ENCODE peak calls at places on chromosomes 7 and 10, in four cellular contexts. One of them, this sample, is unnamed.

GRCh38 chr10:84224411-84225028 is 824 bp downstream of the LRIT2 start:
- DNase-seq in IMR-90: no peak
- DNase-seq in foreskin fibroblast: no peak
- DNase-seq in colonic mucosa: no peak
- DNase-seq in this sample: no peak

GRCh38 chr7:107045980-107046379 is 1.5 kb downstream of the PRKAR2B start:
- DNase-seq in IMR-90: peak
- DNase-seq in foreskin fibroblast: peak
- DNase-seq in colonic mucosa: peak
- DNase-seq in this sample: peak

GRCh38 chr10:97550336-97551149 is 22.0 kb upstream of the ANKRD2 start:
- DNase-seq in IMR-90: no peak
- DNase-seq in foreskin fibroblast: no peak
- DNase-seq in colonic mucosa: no peak
- DNase-seq in this sample: no peak

GRCh38 chr10:53827261-53827660 is 973.8 kb downstream of the PCDH15 start:
- DNase-seq in IMR-90: no peak
- DNase-seq in foreskin fibroblast: no peak
- DNase-seq in colonic mucosa: no peak
- DNase-seq in this sample: no peak

GRCh38 chr7:76196786-76197185 is 4.9 kb upstream of the SRRM3 start:
- DNase-seq in IMR-90: no peak
- DNase-seq in foreskin fibroblast: no peak
- DNase-seq in colonic mucosa: no peak
- DNase-seq in this sample: no peak

GRCh38 chr7:114156178-114156577 is 237.4 kb upstream of the PPP1R3A start:
- DNase-seq in IMR-90: no peak
- DNase-seq in foreskin fibroblast: no peak
- DNase-seq in colonic mucosa: no peak
- DNase-seq in this sample: no peak

GRCh38 chr10:24223953-24224352 is 15.0 kb downstream of the KIAA1217 start:
- DNase-seq in IMR-90: no peak
- DNase-seq in foreskin fibroblast: no peak
- DNase-seq in colonic mucosa: no peak
- DNase-seq in this sample: no peak

GRCh38 chr7:155863721-155864151 is 51.5 kb upstream of the SHH start:
- DNase-seq in IMR-90: no peak
- DNase-seq in foreskin fibroblast: no peak
- DNase-seq in colonic mucosa: peak
- DNase-seq in this sample: no peak

GRCh38 chr10:61024801-61025201 is 80.8 kb upstream of the RHOBTB1 start:
- DNase-seq in IMR-90: peak
- DNase-seq in foreskin fibroblast: peak
- DNase-seq in colonic mucosa: no peak
- DNase-seq in this sample: no peak

GRCh38 chr10:84095821-84096497 is 43.4 kb upstream of the GHITM start:
- DNase-seq in IMR-90: no peak
- DNase-seq in foreskin fibroblast: no peak
- DNase-seq in colonic mucosa: no peak
- DNase-seq in this sample: no peak

GRCh38 chr7:51262796-51263519 is 53.7 kb downstream of the COBL start:
- DNase-seq in IMR-90: no peak
- DNase-seq in foreskin fibroblast: no peak
- DNase-seq in colonic mucosa: no peak
- DNase-seq in this sample: no peak

GRCh38 chr7:130884437-130885417 is 150.7 kb upstream of the KLF14 start:
- DNase-seq in IMR-90: no peak
- DNase-seq in foreskin fibroblast: peak
- DNase-seq in colonic mucosa: peak
- DNase-seq in this sample: no peak

GRCh38 chr10:93437000-93437945 is 44.9 kb downstream of the MYOF start:
- DNase-seq in IMR-90: peak
- DNase-seq in foreskin fibroblast: peak
- DNase-seq in colonic mucosa: no peak
- DNase-seq in this sample: peak
- H3K4me3 ChIP-seq in IMR-90: no peak
- H3K4me3 ChIP-seq in foreskin fibroblast: peak
- H3K4me3 ChIP-seq in colonic mucosa: no peak
- H3K4me3 ChIP-seq in this sample: no peak

GRCh38 chr7:29146888-29147609 is 712 bp upstream of the CPVL start:
- DNase-seq in IMR-90: no peak
- DNase-seq in foreskin fibroblast: peak
- DNase-seq in colonic mucosa: peak
- DNase-seq in this sample: peak
- TF ChIP-seq CTCF in IMR-90: no peak
- TF ChIP-seq CTCF in foreskin fibroblast: no peak
- TF ChIP-seq CTCF in colonic mucosa: no peak
- TF ChIP-seq CTCF in this sample: no peak

GRCh38 chr10:93464826-93465388 is 17.2 kb downstream of the MYOF start:
- DNase-seq in IMR-90: no peak
- DNase-seq in foreskin fibroblast: peak
- DNase-seq in colonic mucosa: no peak
- DNase-seq in this sample: no peak
- H3K4me3 ChIP-seq in IMR-90: no peak
- H3K4me3 ChIP-seq in foreskin fibroblast: no peak
- H3K4me3 ChIP-seq in colonic mucosa: no peak
- H3K4me3 ChIP-seq in this sample: no peak

DNA sequence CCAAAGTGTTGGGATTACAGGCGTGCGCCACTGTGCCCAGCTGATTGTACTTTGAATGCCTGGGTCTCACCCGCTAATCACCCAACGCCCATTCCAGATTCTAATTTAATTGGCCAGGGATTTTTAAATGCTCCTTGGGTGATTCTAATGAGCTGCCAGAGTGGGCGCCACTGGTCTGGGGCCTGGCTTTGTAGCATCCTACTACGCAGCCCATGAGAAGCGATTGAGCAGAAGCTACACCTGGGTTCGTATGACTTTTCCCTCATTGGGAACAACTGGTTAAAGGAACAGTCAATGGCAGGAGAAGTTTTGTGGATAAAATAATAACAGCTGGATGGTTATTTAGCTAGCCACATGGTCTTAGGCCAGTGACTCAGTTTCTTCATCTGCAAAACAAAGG is 108.0 kb downstream of the SPAG6 start:
- DNase-seq in IMR-90: no peak
- DNase-seq in foreskin fibroblast: no peak
- DNase-seq in colonic mucosa: no peak
- DNase-seq in this sample: no peak
- TF ChIP-seq CTCF in IMR-90: no peak
- TF ChIP-seq CTCF in foreskin fibroblast: no peak
- TF ChIP-seq CTCF in colonic mucosa: no peak
- TF ChIP-seq CTCF in this sample: no peak

GRCh38 chr7:24718431-24718831 is 38.8 kb downstream of the GSDME start:
- DNase-seq in IMR-90: no peak
- DNase-seq in foreskin fibroblast: no peak
- DNase-seq in colonic mucosa: no peak
- DNase-seq in this sample: no peak
- H3K4me3 ChIP-seq in IMR-90: no peak
- H3K4me3 ChIP-seq in foreskin fibroblast: no peak
- H3K4me3 ChIP-seq in colonic mucosa: no peak
- H3K4me3 ChIP-seq in this sample: no peak

GRCh38 chr7:33043875-33044718 is 18.5 kb downstream of the NT5C3A start:
- DNase-seq in IMR-90: no peak
- DNase-seq in foreskin fibroblast: no peak
- DNase-seq in colonic mucosa: peak
- DNase-seq in this sample: no peak
- TF ChIP-seq CTCF in IMR-90: no peak
- TF ChIP-seq CTCF in foreskin fibroblast: no peak
- TF ChIP-seq CTCF in colonic mucosa: peak
- TF ChIP-seq CTCF in this sample: no peak

GRCh38 chr7:597348-598178 is 77.9 kb upstream of the PDGFA start:
- DNase-seq in IMR-90: no peak
- DNase-seq in foreskin fibroblast: no peak
- DNase-seq in colonic mucosa: no peak
- DNase-seq in this sample: no peak
- H3K4me3 ChIP-seq in IMR-90: no peak
- H3K4me3 ChIP-seq in foreskin fibroblast: no peak
- H3K4me3 ChIP-seq in colonic mucosa: no peak
- H3K4me3 ChIP-seq in this sample: no peak

DNA sequence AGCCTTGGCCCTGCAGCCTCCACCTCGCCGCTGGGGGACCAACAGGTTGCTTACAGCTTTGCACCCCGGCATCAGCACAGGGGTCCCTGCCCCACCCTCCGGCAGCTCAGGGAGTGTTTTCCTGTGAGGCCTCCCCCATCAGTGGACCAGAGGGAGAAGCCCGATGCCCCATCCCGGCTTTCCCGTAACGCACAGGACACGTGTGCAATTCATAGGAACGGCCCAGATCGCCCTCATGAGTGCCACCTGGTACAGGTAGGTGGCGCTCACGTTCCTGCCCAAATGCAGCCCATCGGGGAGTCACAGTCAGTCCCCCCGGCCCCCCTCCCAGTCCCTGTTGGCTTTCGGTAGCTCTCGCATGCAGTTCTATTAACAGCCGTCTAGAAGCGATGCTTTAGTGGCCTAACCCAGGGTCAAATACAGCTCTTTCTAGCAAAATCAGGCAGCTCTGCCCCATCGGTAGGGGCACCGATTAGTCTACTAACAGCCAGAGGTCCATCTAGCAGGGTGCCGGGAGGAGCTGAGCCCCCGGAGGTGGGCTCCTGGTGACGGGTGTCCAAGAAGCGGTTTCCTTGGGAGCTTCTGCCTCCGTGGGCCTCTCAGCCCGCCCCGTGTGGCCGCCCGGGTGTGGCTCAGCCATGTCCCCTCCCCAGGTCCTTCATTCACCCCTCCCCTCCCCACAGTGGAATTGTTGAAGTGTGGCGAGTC is 48.4 kb upstream of the GTF2IRD1 start:
- DNase-seq in IMR-90: no peak
- DNase-seq in foreskin fibroblast: peak
- DNase-seq in colonic mucosa: no peak
- DNase-seq in this sample: no peak
- TF ChIP-seq CTCF in IMR-90: peak
- TF ChIP-seq CTCF in foreskin fibroblast: peak
- TF ChIP-seq CTCF in colonic mucosa: no peak
- TF ChIP-seq CTCF in this sample: peak

DNA sequence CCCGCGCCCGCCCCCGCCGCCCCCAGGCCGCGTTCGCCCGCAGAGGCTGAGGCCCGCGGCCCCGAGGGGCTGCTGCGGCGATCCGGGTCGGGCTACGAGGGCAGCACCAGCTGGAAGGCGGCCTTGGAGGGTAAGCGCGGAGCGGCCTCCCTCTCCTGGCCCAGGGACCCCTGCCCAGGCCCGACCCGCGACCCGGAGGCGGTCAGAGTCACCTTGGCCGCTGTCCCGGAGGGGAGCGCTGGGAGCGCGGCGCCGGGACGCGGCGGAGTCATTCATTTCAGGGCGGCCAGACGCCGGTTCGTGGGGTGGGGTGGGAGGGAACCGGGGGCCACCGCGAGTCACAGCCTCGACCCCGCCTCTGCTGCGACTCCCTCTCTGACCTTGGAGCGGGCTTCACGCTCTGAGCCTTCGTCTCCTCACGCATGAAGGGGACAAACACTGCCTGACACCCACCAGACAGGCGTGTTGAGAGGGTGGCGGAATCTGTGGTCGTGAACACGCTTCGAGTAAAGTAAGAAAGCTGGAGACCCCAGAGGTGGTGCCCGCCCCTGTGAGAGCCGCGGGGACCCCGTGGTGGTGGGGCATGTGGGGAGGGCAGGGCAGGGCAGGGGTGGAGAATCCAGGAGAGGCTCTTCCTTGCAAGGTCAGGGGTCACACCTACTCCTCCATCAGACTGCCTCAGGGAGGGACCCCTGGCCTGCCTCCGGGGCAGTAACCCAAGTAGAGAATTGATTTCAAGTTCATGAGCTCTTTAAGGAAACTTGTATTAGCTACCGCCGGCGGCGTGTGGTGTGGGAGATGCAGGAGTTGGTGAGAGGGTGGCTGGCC is 717 bp downstream of the CLEC2L start:
- DNase-seq in IMR-90: no peak
- DNase-seq in foreskin fibroblast: no peak
- DNase-seq in colonic mucosa: no peak
- DNase-seq in this sample: no peak
- H3K4me3 ChIP-seq in IMR-90: no peak
- H3K4me3 ChIP-seq in foreskin fibroblast: no peak
- H3K4me3 ChIP-seq in colonic mucosa: no peak
- H3K4me3 ChIP-seq in this sample: no peak

This sample was measured in AG09309.